ENCODE peak calls at places on chromosome 2, in eight cellular contexts. G is fibroblast of pulmonary artery, A is bronchial epithelial cell, M is kidney epithelial cell, N is mammary epithelial cell, I is progenitor cell of endocrine pancreas, R is AG09309, E is HL-60. F is an unnamed sample.

GRCh38 chr2:113878743-113879142 is 11.1 kb upstream of the ACTR3 start:
- DNase-seq in G (no peak), A (no peak), M (no peak), N (no peak), I (no peak), R (no peak), E (no peak), F (no peak)

GRCh38 chr2:208042041-208042440 is 16.7 kb upstream of the PLEKHM3 start:
- DNase-seq in G (peak), A (peak), M (no peak), N (no peak), I (no peak), R (no peak), E (no peak), F (peak)

GRCh38 chr2:121735520-121736074 is 1.1 kb downstream of the NIFK start:
- DNase-seq in G (no peak), A (peak), M (no peak), N (peak), I (no peak), R (no peak), E (no peak), F (peak)

GRCh38 chr2:98608962-98609604 is 694 bp downstream of the UNC50 start:
- DNase-seq in G (peak), A (no peak), M (no peak), N (peak), I (no peak), R (no peak), E (no peak), F (peak)

GRCh38 chr2:26590960-26591618 is 50.1 kb downstream of the CIB4 start:
- DNase-seq in G (no peak), A (no peak), M (no peak), N (no peak), I (no peak), R (no peak), E (no peak), F (no peak)

GRCh38 chr2:186256540-186256939 is 229.5 kb upstream of the ZC3H15 start:
- DNase-seq in G (peak), A (peak), M (peak), N (peak), I (no peak), R (peak), E (no peak), F (peak)

GRCh38 chr2:203164311-203164935 is 74.4 kb upstream of the CYP20A1 start:
- DNase-seq in G (no peak), A (no peak), M (no peak), N (no peak), I (no peak), R (no peak), E (no peak), F (no peak)

GRCh38 chr2:27753744-27754588 is 17.6 kb upstream of the MRPL33 start:
- DNase-seq in G (peak), A (peak), M (no peak), N (peak), I (peak), R (peak), E (peak), F (peak)

GRCh38 chr2:47519147-47519537 is 116.2 kb downstream of the MSH2 start:
- DNase-seq in G (no peak), A (no peak), M (no peak), N (no peak), I (no peak), R (no peak), E (no peak), F (no peak)

GRCh38 chr2:88698027-88698413 is 6.5 kb downstream of the RPIA start:
- DNase-seq in G (no peak), A (no peak), M (no peak), N (no peak), I (no peak), R (no peak), E (no peak), F (no peak)

GRCh38 chr2:233705911-233706506 is 6.7 kb upstream of the UGT1A5 start:
- DNase-seq in G (peak), A (peak), M (peak), N (peak), I (no peak), R (no peak), E (no peak), F (peak)

GRCh38 chr2:216066255-216066654 is 15.4 kb downstream of the PECR start:
- DNase-seq in G (peak), A (peak), M (no peak), N (no peak), I (no peak), R (peak), E (no peak), F (peak)

GRCh38 chr2:66696374-66696773 is 261.4 kb downstream of the MEIS1 start:
- DNase-seq in G (no peak), A (no peak), M (no peak), N (no peak), I (no peak), R (no peak), E (no peak), F (no peak)

GRCh38 chr2:221791840-221792239 is 219.7 kb upstream of the EPHA4 start:
- DNase-seq in G (peak), A (peak), M (no peak), N (peak), I (no peak), R (no peak), E (no peak), F (no peak)

GRCh38 chr2:105156166-105156565 is 85.4 kb upstream of the GPR45 start:
- DNase-seq in G (no peak), A (no peak), M (no peak), N (no peak), I (no peak), R (no peak), E (no peak), F (no peak)

GRCh38 chr2:142870516-142870915 is 6.9 kb upstream of the KYNU start:
- DNase-seq in G (peak), A (peak), M (no peak), N (no peak), I (no peak), R (no peak), E (no peak), F (no peak)

GRCh38 chr2:113274427-113274826 is 4.3 kb downstream of the PAX8 start:
- DNase-seq in G (no peak), A (no peak), M (no peak), N (no peak), I (no peak), R (no peak), E (no peak), F (no peak)

GRCh38 chr2:205808493-205809121 is 126.3 kb downstream of the NRP2 start:
- DNase-seq in G (no peak), A (no peak), M (no peak), N (no peak), I (no peak), R (no peak), E (no peak), F (peak)

GRCh38 chr2:62306751-62307468 is 111.0 kb downstream of the B3GNT2 start:
- DNase-seq in G (peak), A (peak), M (no peak), N (peak), I (no peak), R (no peak), E (peak), F (peak)

GRCh38 chr2:180747728-180748127 is 232.7 kb upstream of the UBE2E3 start:
- DNase-seq in G (peak), A (peak), M (peak), N (peak), I (no peak), R (no peak), E (no peak), F (no peak)

GRCh38 chr2:96404446-96405373 is 69.1 kb downstream of the NCAPH start:
- DNase-seq in G (no peak), A (no peak), M (no peak), N (no peak), I (no peak), R (no peak), E (no peak), F (no peak)

DNA sequence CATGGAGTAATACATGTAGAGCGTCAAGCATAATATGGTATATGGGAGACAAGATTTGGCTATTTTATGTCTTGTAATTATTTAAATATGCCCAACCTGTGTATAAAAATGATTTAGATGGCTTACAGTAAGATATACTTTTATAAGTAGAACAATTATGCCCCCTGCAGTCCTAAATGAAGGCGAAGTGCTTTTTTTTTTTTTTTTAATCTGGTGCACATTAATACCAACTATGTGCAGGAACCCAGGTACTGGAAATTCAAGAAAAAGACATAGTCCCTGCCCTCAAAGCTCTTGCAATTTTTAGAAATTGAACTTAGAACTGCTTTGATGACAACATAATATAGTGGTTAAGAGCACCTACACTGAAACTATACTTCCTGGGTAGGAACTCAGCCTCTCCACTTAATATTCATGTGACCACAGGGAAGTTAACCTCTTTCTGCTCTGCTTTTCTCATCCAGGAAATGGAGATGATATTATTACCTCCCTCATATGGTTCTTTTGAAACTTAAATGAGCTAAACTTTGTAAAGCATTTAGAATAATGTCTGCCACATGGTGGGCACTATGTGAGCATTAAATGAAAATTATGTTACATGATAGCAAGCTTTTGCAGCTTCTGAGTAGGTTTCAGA is 38.1 kb downstream of the AFTPH start:
- DNase-seq in G (peak), A (peak), M (no peak), N (no peak), I (no peak), R (no peak), E (no peak), F (peak)
- TF ChIP-seq CTCF in G (peak), A (no peak), M (peak), N (peak), I (peak), R (peak), E (no peak), F (peak)

GRCh38 chr2:199955007-199955338 is 318 bp downstream of the TYW5 start:
- DNase-seq in G (peak), A (no peak), M (no peak), N (no peak), I (no peak), R (no peak), E (no peak), F (peak)

GRCh38 chr2:199958014-199958413 is 2.6 kb downstream of the MAIP1 start:
- DNase-seq in G (no peak), A (no peak), M (no peak), N (no peak), I (no peak), R (no peak), E (no peak), F (no peak)

GRCh38 chr2:199956062-199956380 is 639 bp downstream of the MAIP1 start:
- DNase-seq in G (no peak), A (no peak), M (no peak), N (no peak), I (no peak), R (no peak), E (no peak), F (no peak)

GRCh38 chr2:199951023-199951422 is 4.3 kb downstream of the TYW5 start:
- DNase-seq in G (no peak), A (no peak), M (no peak), N (no peak), I (no peak), R (no peak), E (no peak), F (no peak)

GRCh38 chr2:199955339-199956061 is at the start of the genes MAIP1 and TYW5:
- DNase-seq in G (peak), A (peak), M (no peak), N (peak), I (peak), R (peak), E (peak), F (peak)
- TF ChIP-seq CTCF in G (peak), A (peak), M (peak), N (no peak), I (peak), R (peak), E (no peak), F (peak)

DNA sequence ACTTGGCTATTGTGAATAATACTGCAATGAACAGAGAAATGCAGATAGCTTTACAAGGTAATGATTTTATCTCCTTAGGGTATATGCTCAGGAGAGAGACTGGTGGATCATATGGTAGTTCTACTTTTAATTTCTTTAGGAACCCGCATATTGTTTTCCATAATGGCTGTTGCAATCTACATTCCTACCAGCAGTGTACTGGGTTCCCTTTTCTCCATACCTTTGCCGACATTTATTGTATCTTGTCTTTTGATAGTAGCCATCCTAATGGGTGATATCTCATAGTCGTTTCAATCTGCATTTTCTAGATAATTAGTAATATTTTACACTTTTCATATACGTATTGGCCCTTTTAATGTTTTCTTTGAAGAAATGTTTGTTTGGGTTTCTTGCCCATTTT is 702.9 kb upstream of the ACVR2A start:
- DNase-seq in G (no peak), A (no peak), M (no peak), N (no peak), I (no peak), R (no peak), E (no peak), F (no peak)
- TF ChIP-seq CTCF in G (peak), A (no peak), M (peak), N (no peak), I (peak), R (no peak), E (no peak), F (no peak)

GRCh38 chr2:220463876-220464275 is 836.4 kb downstream of the SLC4A3 start:
- DNase-seq in G (no peak), A (no peak), M (no peak), N (no peak), I (no peak), R (no peak), E (no peak), F (no peak)

GRCh38 chr2:220458051-220458450 is 830.6 kb downstream of the SLC4A3 start:
- DNase-seq in G (no peak), A (peak), M (no peak), N (peak), I (no peak), R (no peak), E (no peak), F (no peak)

GRCh38 chr2:220455389-220455788 is 828.0 kb downstream of the SLC4A3 start:
- DNase-seq in G (no peak), A (peak), M (no peak), N (no peak), I (no peak), R (peak), E (no peak), F (no peak)

GRCh38 chr2:220465700-220466099 is 838.3 kb downstream of the SLC4A3 start:
- DNase-seq in G (peak), A (no peak), M (no peak), N (no peak), I (no peak), R (no peak), E (no peak), F (peak)

GRCh38 chr2:220460257-220460985 is 833.0 kb downstream of the SLC4A3 start:
- DNase-seq in G (no peak), A (peak), M (no peak), N (no peak), I (no peak), R (no peak), E (no peak), F (peak)
- TF ChIP-seq CTCF in G (peak), A (peak), M (no peak), N (peak), I (peak), R (no peak), E (no peak), F (peak)

F was measured in cardiac fibroblast.